ENCODE peak calls at places on chromosome 1, in nine cellular contexts. One of them, this sample, is unnamed.

GRCh38 chr1:91792393-91793032 is 93.4 kb downstream of the TGFBR3 start:
- DNase-seq in RWPE1: no peak
- DNase-seq in ovary: no peak
- DNase-seq in breast epithelium: no peak
- DNase-seq in neuronal stem cell: no peak
- DNase-seq in psoas muscle: no peak
- DNase-seq in heart left ventricle: no peak
- DNase-seq in MM.1S: no peak
- DNase-seq in stomach: no peak
- DNase-seq in this sample: no peak

GRCh38 chr1:16077430-16078245 is 4.2 kb upstream of the FAM131C start:
- DNase-seq in RWPE1: no peak
- DNase-seq in ovary: no peak
- DNase-seq in breast epithelium: no peak
- DNase-seq in neuronal stem cell: no peak
- DNase-seq in psoas muscle: peak
- DNase-seq in heart left ventricle: no peak
- DNase-seq in MM.1S: no peak
- DNase-seq in stomach: no peak
- DNase-seq in this sample: no peak

GRCh38 chr1:31755197-31755611 is 8.9 kb downstream of the ADGRB2 start:
- DNase-seq in RWPE1: peak
- DNase-seq in ovary: no peak
- DNase-seq in breast epithelium: peak
- DNase-seq in neuronal stem cell: no peak
- DNase-seq in psoas muscle: no peak
- DNase-seq in heart left ventricle: peak
- DNase-seq in MM.1S: no peak
- DNase-seq in stomach: no peak
- DNase-seq in this sample: no peak

GRCh38 chr1:244089561-244089960 is 38.5 kb downstream of the ZBTB18 start:
- DNase-seq in RWPE1: no peak
- DNase-seq in ovary: no peak
- DNase-seq in breast epithelium: no peak
- DNase-seq in neuronal stem cell: no peak
- DNase-seq in psoas muscle: no peak
- DNase-seq in heart left ventricle: no peak
- DNase-seq in MM.1S: no peak
- DNase-seq in stomach: no peak
- DNase-seq in this sample: no peak

GRCh38 chr1:98325646-98326441 is 335.7 kb upstream of the SNX7 start:
- DNase-seq in RWPE1: peak
- DNase-seq in ovary: peak
- DNase-seq in breast epithelium: no peak
- DNase-seq in neuronal stem cell: no peak
- DNase-seq in psoas muscle: peak
- DNase-seq in heart left ventricle: peak
- DNase-seq in MM.1S: no peak
- DNase-seq in stomach: peak
- DNase-seq in this sample: no peak

GRCh38 chr1:15151377-15151806 is 2.2 kb upstream of the TMEM51 start:
- DNase-seq in RWPE1: no peak
- DNase-seq in ovary: no peak
- DNase-seq in breast epithelium: no peak
- DNase-seq in neuronal stem cell: no peak
- DNase-seq in psoas muscle: no peak
- DNase-seq in heart left ventricle: no peak
- DNase-seq in MM.1S: no peak
- DNase-seq in stomach: no peak
- DNase-seq in this sample: no peak

GRCh38 chr1:17437260-17438175 is 2.0 kb downstream of the RCC2 start:
- DNase-seq in RWPE1: peak
- DNase-seq in ovary: peak
- DNase-seq in breast epithelium: no peak
- DNase-seq in neuronal stem cell: peak
- DNase-seq in psoas muscle: peak
- DNase-seq in heart left ventricle: peak
- DNase-seq in MM.1S: peak
- DNase-seq in stomach: peak
- DNase-seq in this sample: peak

GRCh38 chr1:204746838-204747442 is 61.4 kb upstream of the LRRN2 start:
- DNase-seq in RWPE1: peak
- DNase-seq in ovary: peak
- DNase-seq in breast epithelium: no peak
- DNase-seq in neuronal stem cell: peak
- DNase-seq in psoas muscle: no peak
- DNase-seq in heart left ventricle: peak
- DNase-seq in MM.1S: peak
- DNase-seq in stomach: peak
- DNase-seq in this sample: peak

GRCh38 chr1:220217383-220217988 is 54.8 kb downstream of the RAB3GAP2 start:
- DNase-seq in RWPE1: no peak
- DNase-seq in ovary: no peak
- DNase-seq in breast epithelium: no peak
- DNase-seq in neuronal stem cell: no peak
- DNase-seq in psoas muscle: no peak
- DNase-seq in heart left ventricle: no peak
- DNase-seq in MM.1S: peak
- DNase-seq in stomach: no peak
- DNase-seq in this sample: no peak

GRCh38 chr1:54980528-54981241 is at the start of gene TMEM61:
- DNase-seq in RWPE1: no peak
- DNase-seq in ovary: no peak
- DNase-seq in breast epithelium: no peak
- DNase-seq in neuronal stem cell: no peak
- DNase-seq in psoas muscle: no peak
- DNase-seq in heart left ventricle: no peak
- DNase-seq in MM.1S: no peak
- DNase-seq in stomach: peak
- DNase-seq in this sample: no peak

GRCh38 chr1:173903827-173904226 is 13.3 kb downstream of the SERPINC1 start:
- DNase-seq in RWPE1: no peak
- DNase-seq in ovary: no peak
- DNase-seq in breast epithelium: no peak
- DNase-seq in neuronal stem cell: no peak
- DNase-seq in psoas muscle: no peak
- DNase-seq in heart left ventricle: no peak
- DNase-seq in MM.1S: no peak
- DNase-seq in stomach: no peak
- DNase-seq in this sample: no peak

GRCh38 chr1:72066431-72066830 is 215.9 kb downstream of the NEGR1 start:
- DNase-seq in RWPE1: no peak
- DNase-seq in ovary: no peak
- DNase-seq in breast epithelium: no peak
- DNase-seq in neuronal stem cell: no peak
- DNase-seq in psoas muscle: no peak
- DNase-seq in heart left ventricle: no peak
- DNase-seq in MM.1S: no peak
- DNase-seq in stomach: no peak
- DNase-seq in this sample: no peak

GRCh38 chr1:20248954-20249612 is 41.6 kb upstream of the VWA5B1 start:
- DNase-seq in RWPE1: no peak
- DNase-seq in ovary: no peak
- DNase-seq in breast epithelium: no peak
- DNase-seq in neuronal stem cell: no peak
- DNase-seq in psoas muscle: no peak
- DNase-seq in heart left ventricle: no peak
- DNase-seq in MM.1S: peak
- DNase-seq in stomach: no peak
- DNase-seq in this sample: no peak

GRCh38 chr1:175511496-175511895 is 231.9 kb downstream of the TNR start:
- DNase-seq in RWPE1: no peak
- DNase-seq in ovary: no peak
- DNase-seq in breast epithelium: no peak
- DNase-seq in neuronal stem cell: no peak
- DNase-seq in psoas muscle: no peak
- DNase-seq in heart left ventricle: no peak
- DNase-seq in MM.1S: no peak
- DNase-seq in stomach: no peak
- DNase-seq in this sample: no peak

GRCh38 chr1:113966013-113966412 is 13.3 kb upstream of the OLFML3 start:
- DNase-seq in RWPE1: no peak
- DNase-seq in ovary: no peak
- DNase-seq in breast epithelium: no peak
- DNase-seq in neuronal stem cell: no peak
- DNase-seq in psoas muscle: no peak
- DNase-seq in heart left ventricle: no peak
- DNase-seq in MM.1S: no peak
- DNase-seq in stomach: no peak
- DNase-seq in this sample: no peak

GRCh38 chr1:7281821-7282220 is 489.3 kb upstream of the VAMP3 start:
- DNase-seq in RWPE1: peak
- DNase-seq in ovary: no peak
- DNase-seq in breast epithelium: no peak
- DNase-seq in neuronal stem cell: no peak
- DNase-seq in psoas muscle: peak
- DNase-seq in heart left ventricle: no peak
- DNase-seq in MM.1S: no peak
- DNase-seq in stomach: no peak
- DNase-seq in this sample: no peak

GRCh38 chr1:200546577-200546976 is 74.0 kb downstream of the KIF14 start:
- DNase-seq in RWPE1: no peak
- DNase-seq in ovary: no peak
- DNase-seq in breast epithelium: no peak
- DNase-seq in neuronal stem cell: no peak
- DNase-seq in psoas muscle: no peak
- DNase-seq in heart left ventricle: no peak
- DNase-seq in MM.1S: no peak
- DNase-seq in stomach: no peak
- DNase-seq in this sample: no peak

GRCh38 chr1:200540281-200540680 is 80.3 kb downstream of the KIF14 start:
- DNase-seq in RWPE1: no peak
- DNase-seq in ovary: no peak
- DNase-seq in breast epithelium: no peak
- DNase-seq in neuronal stem cell: no peak
- DNase-seq in psoas muscle: no peak
- DNase-seq in heart left ventricle: no peak
- DNase-seq in MM.1S: no peak
- DNase-seq in stomach: no peak
- DNase-seq in this sample: no peak

DNA sequence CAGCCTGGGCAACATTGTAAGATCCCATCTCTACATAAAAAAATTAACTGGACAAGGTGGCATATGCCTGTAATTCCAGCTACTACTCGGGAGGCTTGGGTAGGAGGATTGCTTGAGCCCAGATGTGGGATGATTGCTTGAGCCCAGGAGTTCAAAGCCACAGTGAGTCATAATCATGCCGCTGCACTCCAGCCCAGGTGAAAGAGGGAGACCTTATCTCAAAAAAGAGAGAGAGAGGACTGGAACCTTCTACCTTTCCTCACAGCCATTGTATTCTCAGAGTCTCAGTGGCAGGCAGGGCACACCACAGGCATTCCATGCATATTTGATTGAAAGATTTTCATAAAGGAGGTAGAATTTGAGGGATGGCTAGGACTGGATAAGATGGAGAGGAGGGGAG is 78.4 kb downstream of the KIF14 start:
- DNase-seq in RWPE1: no peak
- DNase-seq in ovary: no peak
- DNase-seq in breast epithelium: no peak
- DNase-seq in neuronal stem cell: no peak
- DNase-seq in psoas muscle: no peak
- DNase-seq in heart left ventricle: no peak
- DNase-seq in MM.1S: no peak
- DNase-seq in stomach: no peak
- DNase-seq in this sample: no peak
- H3K27ac ChIP-seq in RWPE1: no peak
- H3K27ac ChIP-seq in ovary: no peak
- H3K27ac ChIP-seq in breast epithelium: no peak
- H3K27ac ChIP-seq in neuronal stem cell: no peak
- H3K27ac ChIP-seq in psoas muscle: no peak
- H3K27ac ChIP-seq in heart left ventricle: no peak
- H3K27ac ChIP-seq in MM.1S: no peak
- H3K27ac ChIP-seq in stomach: no peak
- H3K27ac ChIP-seq in this sample: no peak

DNA sequence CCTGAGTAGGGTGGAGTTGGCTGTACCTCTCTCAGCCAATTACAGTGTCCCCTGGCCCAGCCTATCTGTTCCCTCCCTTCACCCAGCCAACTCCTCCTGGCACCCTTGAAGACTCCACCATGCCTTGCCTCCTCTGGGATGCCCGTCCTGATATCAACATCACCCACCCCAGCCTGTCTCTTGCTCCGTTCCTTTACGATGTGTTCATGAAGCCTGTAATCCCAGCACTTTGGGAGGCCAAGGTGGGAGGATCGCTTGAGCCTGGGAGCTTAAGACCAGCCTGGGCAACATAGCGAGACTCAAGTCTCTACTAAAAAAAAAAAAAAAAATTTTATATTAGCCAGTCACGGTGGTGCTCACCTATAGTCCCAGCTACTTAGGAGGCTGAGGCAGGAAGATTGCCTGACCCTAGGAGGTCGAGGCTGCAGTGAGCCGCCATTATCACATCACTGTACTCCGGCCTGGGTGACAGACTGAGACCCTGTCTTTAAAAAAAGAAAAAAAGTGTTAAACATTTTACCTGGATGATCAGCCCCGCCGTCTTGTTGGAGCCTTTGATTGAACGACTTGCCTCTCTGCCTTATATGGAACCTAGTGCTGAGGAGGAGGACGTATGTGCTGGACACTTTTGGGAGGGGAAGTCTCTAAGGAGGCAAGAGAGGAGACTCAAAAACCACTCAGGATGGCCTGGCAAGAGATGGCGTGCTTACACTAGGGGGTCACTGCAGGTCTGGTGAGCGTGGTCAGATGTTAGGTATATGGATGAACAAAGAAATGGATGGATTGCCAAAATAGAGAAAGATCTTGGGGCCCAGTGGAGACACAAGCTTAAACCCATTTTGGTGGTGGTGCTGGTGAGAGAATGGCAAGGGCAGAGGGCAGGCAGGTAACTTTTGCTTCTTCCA is 80.5 kb upstream of the IFFO2 start:
- DNase-seq in RWPE1: no peak
- DNase-seq in ovary: no peak
- DNase-seq in breast epithelium: no peak
- DNase-seq in neuronal stem cell: no peak
- DNase-seq in psoas muscle: no peak
- DNase-seq in heart left ventricle: no peak
- DNase-seq in MM.1S: no peak
- DNase-seq in stomach: no peak
- DNase-seq in this sample: no peak
- H3K27ac ChIP-seq in RWPE1: no peak
- H3K27ac ChIP-seq in ovary: no peak
- H3K27ac ChIP-seq in breast epithelium: peak
- H3K27ac ChIP-seq in neuronal stem cell: no peak
- H3K27ac ChIP-seq in psoas muscle: no peak
- H3K27ac ChIP-seq in heart left ventricle: no peak
- H3K27ac ChIP-seq in MM.1S: no peak
- H3K27ac ChIP-seq in stomach: no peak
- H3K27ac ChIP-seq in this sample: no peak

GRCh38 chr1:44029260-44029910 is 1.9 kb downstream of the SLC6A9 start:
- DNase-seq in RWPE1: no peak
- DNase-seq in ovary: no peak
- DNase-seq in breast epithelium: no peak
- DNase-seq in neuronal stem cell: no peak
- DNase-seq in psoas muscle: no peak
- DNase-seq in heart left ventricle: no peak
- DNase-seq in MM.1S: no peak
- DNase-seq in stomach: no peak
- DNase-seq in this sample: no peak
- H3K27ac ChIP-seq in RWPE1: peak
- H3K27ac ChIP-seq in ovary: peak
- H3K27ac ChIP-seq in breast epithelium: peak
- H3K27ac ChIP-seq in neuronal stem cell: peak
- H3K27ac ChIP-seq in psoas muscle: peak
- H3K27ac ChIP-seq in heart left ventricle: peak
- H3K27ac ChIP-seq in MM.1S: peak
- H3K27ac ChIP-seq in stomach: peak
- H3K27ac ChIP-seq in this sample: peak

GRCh38 chr1:221851341-221851740 is 109.5 kb upstream of the DUSP10 start:
- DNase-seq in RWPE1: no peak
- DNase-seq in ovary: no peak
- DNase-seq in breast epithelium: no peak
- DNase-seq in neuronal stem cell: no peak
- DNase-seq in psoas muscle: no peak
- DNase-seq in heart left ventricle: no peak
- DNase-seq in MM.1S: no peak
- DNase-seq in stomach: no peak
- DNase-seq in this sample: no peak
- H3K27ac ChIP-seq in RWPE1: no peak
- H3K27ac ChIP-seq in ovary: no peak
- H3K27ac ChIP-seq in breast epithelium: no peak
- H3K27ac ChIP-seq in neuronal stem cell: no peak
- H3K27ac ChIP-seq in psoas muscle: no peak
- H3K27ac ChIP-seq in heart left ventricle: no peak
- H3K27ac ChIP-seq in MM.1S: no peak
- H3K27ac ChIP-seq in stomach: no peak
- H3K27ac ChIP-seq in this sample: no peak